ENCODE peak calls at places on chromosome 17, in five cellular contexts. D, P, K, U and H are unnamed samples. For H3K9me3, the result is how much of the 10 kb centered on the place peaks cover.

GRCh38 chr17:27540300-27541105 is 84.3 kb downstream of the KSR1 start:
- DNase-seq in D (peak), P (peak), K (peak), U (peak), H (no peak)

GRCh38 chr17:58344047-58344790 is 7.8 kb downstream of the SUPT4H1 start:
- DNase-seq in D (peak), P (no peak), K (no peak), U (peak), H (peak)

GRCh38 chr17:30021708-30022317 is 80.4 kb downstream of the EFCAB5 start:
- DNase-seq in D (no peak), P (no peak), K (no peak), U (peak), H (no peak)

GRCh38 chr17:1498869-1499268 is 6.4 kb upstream of the MYO1C start:
- DNase-seq in D (no peak), P (no peak), K (no peak), U (no peak), H (no peak)

GRCh38 chr17:1737531-1738291 is 5.0 kb upstream of the SERPINF2 start:
- DNase-seq in D (peak), P (no peak), K (no peak), U (no peak), H (no peak)

GRCh38 chr17:30000755-30001257 is 59.4 kb downstream of the EFCAB5 start:
- DNase-seq in D (no peak), P (no peak), K (no peak), U (peak), H (no peak)

GRCh38 chr17:42655528-42655927 is 3.6 kb upstream of the TUBG2 start:
- DNase-seq in D (no peak), P (no peak), K (no peak), U (no peak), H (no peak)

GRCh38 chr17:21539146-21539545 is 153.2 kb upstream of the KCNJ18 start:
- DNase-seq in D (no peak), P (no peak), K (no peak), U (no peak), H (no peak)

GRCh38 chr17:21010705-21011596 is 31.9 kb downstream of the USP22 start:
- DNase-seq in D (no peak), P (no peak), K (peak), U (no peak), H (no peak)

GRCh38 chr17:82659886-82660285 is 11.6 kb upstream of the WDR45B start:
- DNase-seq in D (no peak), P (no peak), K (peak), U (no peak), H (no peak)

GRCh38 chr17:44807817-44808155 is 22.3 kb downstream of the GJC1 start:
- DNase-seq in D (no peak), P (no peak), K (no peak), U (no peak), H (no peak)

GRCh38 chr17:53571342-53571741 is 251.4 kb upstream of the KIF2B start:
- DNase-seq in D (no peak), P (no peak), K (no peak), U (peak), H (no peak)

GRCh38 chr17:251531-251930 is 70.1 kb upstream of the DOC2B start:
- DNase-seq in D (peak), P (peak), K (peak), U (no peak), H (no peak)

GRCh38 chr17:41773190-41773588 is 13.3 kb downstream of the JUP start:
- DNase-seq in D (peak), P (peak), K (no peak), U (peak), H (no peak)

GRCh38 chr17:82754297-82755208 is 2.7 kb downstream of the TBCD start:
- DNase-seq in D (no peak), P (no peak), K (no peak), U (peak), H (no peak)

GRCh38 chr17:73291260-73291801 is 20.5 kb downstream of the CDC42EP4 start:
- DNase-seq in D (no peak), P (peak), K (peak), U (peak), H (no peak)

GRCh38 chr17:21377821-21378396 is 1.8 kb downstream of the KCNJ12 start:
- DNase-seq in D (no peak), P (no peak), K (no peak), U (no peak), H (no peak)

GRCh38 chr17:41959336-41960095 is 7.1 kb upstream of the CNP start:
- DNase-seq in D (no peak), P (no peak), K (no peak), U (no peak), H (no peak)

GRCh38 chr17:57739402-57740224 is 5.5 kb downstream of the CCDC182 start:
- DNase-seq in D (no peak), P (no peak), K (no peak), U (peak), H (no peak)

GRCh38 chr17:21124096-21124495 is 2.7 kb upstream of the DHRS7B start:
- DNase-seq in D (no peak), P (no peak), K (no peak), U (no peak), H (no peak)

GRCh38 chr17:72619976-72620650 is 472.4 kb downstream of the SLC39A11 start:
- DNase-seq in D (no peak), P (no peak), K (no peak), U (no peak), H (no peak)

GRCh38 chr17:7081341-7082062 is 1.5 kb upstream of the CLEC10A start:
- DNase-seq in D (no peak), P (no peak), K (peak), U (peak), H (no peak)

GRCh38 chr17:76674600-76674999 is 31.0 kb upstream of the ST6GALNAC1 start:
- DNase-seq in D (no peak), P (no peak), K (no peak), U (no peak), H (no peak)

GRCh38 chr17:75764711-75765421 is at the start of gene GALK1:
- DNase-seq in D (peak), P (peak), K (peak), U (peak), H (peak)

GRCh38 chr17:43366809-43367587 is 31.8 kb upstream of the ARL4D start:
- DNase-seq in D (no peak), P (no peak), K (no peak), U (no peak), H (no peak)

GRCh38 chr17:12229315-12229714 is 208.6 kb downstream of the MAP2K4 start:
- DNase-seq in D (no peak), P (no peak), K (no peak), U (no peak), H (no peak)

GRCh38 chr17:38428150-38428642 is at the start of gene ARHGAP23:
- DNase-seq in D (peak), P (peak), K (peak), U (peak), H (peak)

DNA sequence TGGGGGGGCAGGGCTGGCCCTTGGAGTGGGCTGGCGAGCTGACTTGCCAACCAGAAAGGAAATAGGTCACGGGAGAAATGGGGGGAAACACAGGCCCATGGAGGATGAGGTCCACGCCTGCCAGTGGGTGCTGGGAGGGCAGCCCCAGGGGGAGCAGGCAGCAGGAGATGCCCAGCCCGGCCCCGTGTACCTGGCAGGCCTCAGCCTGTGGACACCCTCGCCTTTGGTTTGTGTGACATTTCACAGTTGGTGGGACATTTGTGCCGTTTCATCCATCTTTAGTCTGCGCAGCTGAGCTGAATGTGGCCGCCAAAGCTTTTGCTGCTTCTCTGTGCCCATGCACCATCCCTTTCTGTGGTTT is 193.4 kb downstream of the RPTOR start:
- DNase-seq in D (no peak), P (no peak), K (no peak), U (no peak), H (no peak)
- H3K27ac ChIP-seq in D (no peak), P (no peak), K (no peak), U (peak), H (peak)

GRCh38 chr17:78316867-78317816 is 42.7 kb downstream of the SOCS3 start:
- DNase-seq in D (peak), P (no peak), K (no peak), U (peak), H (no peak)

GRCh38 chr17:78316115-78316866 is 43.6 kb downstream of the SOCS3 start:
- DNase-seq in D (no peak), P (no peak), K (no peak), U (no peak), H (no peak)

GRCh38 chr17:78313735-78314648 is 45.9 kb downstream of the SOCS3 start:
- DNase-seq in D (peak), P (peak), K (peak), U (peak), H (peak)

GRCh38 chr17:78315355-78316114 is 44.3 kb downstream of the SOCS3 start:
- DNase-seq in D (peak), P (peak), K (peak), U (peak), H (peak)

DNA sequence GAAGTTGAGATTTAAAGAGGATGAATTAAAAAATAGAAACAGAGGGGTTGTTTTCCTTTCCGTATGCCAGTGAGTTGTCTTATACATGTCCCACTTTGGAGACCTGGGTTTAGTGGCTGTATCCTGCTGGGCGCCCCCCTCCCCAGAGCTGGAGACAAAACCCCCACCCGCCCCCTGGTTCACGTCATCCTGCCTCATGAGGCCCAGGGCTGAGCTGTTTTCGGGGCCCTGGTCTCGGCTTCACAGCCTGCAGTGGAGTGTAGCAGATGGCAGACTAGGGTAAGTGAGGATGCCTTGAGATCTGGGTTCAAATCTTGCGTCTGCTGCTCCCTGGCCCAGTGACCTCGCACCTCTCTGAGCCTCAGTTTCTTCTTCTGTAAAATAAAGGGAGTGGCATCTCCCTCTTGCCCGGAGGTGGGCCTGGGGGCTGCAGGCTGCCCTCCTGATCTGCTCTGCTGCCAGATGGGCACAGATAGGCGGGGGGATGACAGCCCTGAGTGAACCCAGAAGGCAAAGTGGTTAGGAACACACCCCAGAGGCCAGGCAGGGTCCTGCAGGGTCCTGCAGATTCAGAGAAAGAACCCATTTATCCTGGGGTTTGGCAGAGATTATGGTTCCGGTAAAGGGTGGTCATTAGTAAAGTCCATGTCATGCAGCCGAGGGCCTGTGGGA is 45.1 kb downstream of the SOCS3 start:
- DNase-seq in D (no peak), P (no peak), K (no peak), U (no peak), H (no peak)
- H3K4me3 ChIP-seq in D (no peak), P (no peak), K (peak), U (no peak), H (peak)

DNA sequence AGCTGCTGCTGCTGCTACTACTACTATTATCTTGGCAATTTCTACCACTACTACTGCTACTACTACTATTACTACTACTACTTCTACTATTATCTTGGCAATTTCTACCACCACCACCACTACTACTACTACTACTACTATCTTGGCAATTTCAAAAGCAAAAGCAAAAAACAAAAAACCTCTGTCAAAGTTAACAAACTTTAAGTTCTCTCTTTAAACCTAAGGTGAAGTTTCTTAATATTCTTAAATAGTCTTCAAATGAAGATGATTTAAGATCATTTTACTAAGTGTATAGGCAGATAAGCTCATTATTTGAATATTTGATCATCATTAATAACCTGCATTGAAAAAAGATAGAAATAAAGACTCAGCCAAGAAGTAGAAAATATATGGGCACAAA is 118.5 kb downstream of the BRIP1 start:
- DNase-seq in D (no peak), P (no peak), K (no peak), U (no peak), H (no peak)
- H3K9me3 ChIP-seq in D (under half), P (under half), K (under half), U (under half), H (under half)

GRCh38 chr17:3533752-3534151 is 23.9 kb downstream of the TRPV3 start:
- DNase-seq in D (no peak), P (no peak), K (no peak), U (no peak), H (no peak)
- H3K27ac ChIP-seq in D (no peak), P (no peak), K (no peak), U (no peak), H (no peak)

DNA sequence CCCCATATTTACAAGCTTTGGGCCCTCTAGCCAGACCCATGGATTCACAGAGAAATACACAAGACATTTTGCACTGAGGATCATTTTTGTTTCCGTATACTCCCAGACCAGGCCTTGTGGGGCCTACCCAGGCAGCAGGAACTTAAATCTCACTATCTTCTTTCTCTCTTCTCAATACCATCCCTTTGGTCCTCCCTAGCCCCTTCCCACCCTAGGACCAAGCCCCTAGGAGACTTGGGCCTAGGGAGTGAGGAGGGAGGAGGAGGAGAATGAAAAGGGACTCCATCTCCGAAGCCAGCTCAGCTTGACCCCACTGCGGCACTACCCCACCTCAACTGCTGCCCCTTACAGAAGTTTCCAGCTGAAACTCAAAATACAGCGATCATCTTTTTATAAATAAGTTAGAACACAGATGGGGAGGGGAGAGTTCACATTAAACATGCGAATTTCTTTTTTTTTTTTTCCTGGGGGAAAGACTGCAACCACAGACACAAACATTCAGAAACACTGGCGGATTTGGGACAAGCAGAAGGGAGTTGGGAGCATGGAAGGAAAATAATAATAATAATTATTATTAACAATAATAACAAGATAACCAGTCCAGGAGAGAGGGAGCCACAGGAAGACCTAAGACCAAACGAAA is 1.5 kb upstream of the HOXB3 start:
- DNase-seq in D (no peak), P (no peak), K (no peak), U (no peak), H (no peak)
- H3K4me3 ChIP-seq in D (no peak), P (no peak), K (no peak), U (no peak), H (no peak)

GRCh38 chr17:5181509-5182305 is 10.0 kb downstream of the ZNF594 start:
- DNase-seq in D (no peak), P (no peak), K (no peak), U (no peak), H (no peak)

GRCh38 chr17:5179003-5179402 is 12.7 kb downstream of the ZNF594 start:
- DNase-seq in D (no peak), P (no peak), K (no peak), U (no peak), H (no peak)

GRCh38 chr17:5182597-5183409 is 8.9 kb downstream of the ZNF594 start:
- DNase-seq in D (no peak), P (no peak), K (no peak), U (no peak), H (no peak)

GRCh38 chr17:5183410-5183793 is 8.3 kb downstream of the ZNF594 start:
- DNase-seq in D (no peak), P (no peak), K (no peak), U (no peak), H (no peak)

GRCh38 chr17:5184284-5184683 is 7.4 kb downstream of the ZNF594 start:
- DNase-seq in D (no peak), P (no peak), K (no peak), U (no peak), H (no peak)
- H3K9me3 ChIP-seq in D (under half), P (under half), K (half or more), U (under half), H (under half)

GRCh38 chr17:17960500-17961050 is 11.6 kb downstream of the TOM1L2 start:
- DNase-seq in D (no peak), P (no peak), K (no peak), U (no peak), H (no peak)
- H3K27ac ChIP-seq in D (peak), P (peak), K (no peak), U (peak), H (peak)

GRCh38 chr17:74433421-74434121 is 1.7 kb downstream of the GPRC5C start:
- DNase-seq in D (no peak), P (no peak), K (peak), U (no peak), H (no peak)
- H3K4me3 ChIP-seq in D (peak), P (peak), K (peak), U (peak), H (no peak)

GRCh38 chr17:9893606-9894005 is 11.5 kb downstream of the RCVRN start:
- DNase-seq in D (no peak), P (no peak), K (no peak), U (no peak), H (no peak)
- H3K9me3 ChIP-seq in D (under half), P (under half), K (under half), U (under half), H (under half)